ENCODE peak calls at places on chromosomes 6 and 20, in eight cellular contexts. G, O, M, E, I, J, X and Y are unnamed samples.

GRCh38 chr20:8798505-8798904 is 270.4 kb upstream of the PLCB4 start:
- DNase-seq in G (no peak), X (no peak), I (no peak), O (peak), E (no peak), M (no peak), J (no peak), Y (no peak)

GRCh38 chr6:159461266-159461665 is 231.8 kb downstream of the SOD2 start:
- DNase-seq in M (no peak), X (no peak), G (no peak), J (no peak), O (no peak), E (no peak), I (no peak), Y (no peak)

GRCh38 chr20:61822396-61822795 is 243.3 kb downstream of the TAF4 start:
- DNase-seq in I (no peak), J (no peak), O (no peak), X (no peak), G (no peak), E (no peak), M (no peak), Y (no peak)

GRCh38 chr6:28922841-28923317 is 906 bp downstream of the TRIM27 start:
- DNase-seq in G (peak), M (peak), X (peak), J (peak), E (no peak), I (no peak), O (peak), Y (no peak)

GRCh38 chr20:23702021-23702420 is 13.2 kb upstream of the CST4 start:
- DNase-seq in I (no peak), G (no peak), J (no peak), O (peak), X (no peak), M (no peak), E (no peak), Y (no peak)

GRCh38 chr6:160950507-160950906 is 41.1 kb upstream of the MAP3K4 start:
- DNase-seq in M (peak), G (no peak), J (no peak), E (no peak), O (peak), X (no peak), I (no peak), Y (no peak)

GRCh38 chr20:20005381-20005780 is 11.8 kb upstream of the NAA20 start:
- DNase-seq in X (no peak), J (no peak), O (no peak), I (no peak), M (no peak), E (no peak), G (no peak), Y (no peak)

GRCh38 chr20:31595654-31596411 is 9.3 kb upstream of the ID1 start:
- DNase-seq in X (peak), O (peak), I (peak), E (peak), J (peak), M (no peak), G (peak), Y (peak)

GRCh38 chr6:111727041-111727440 is 121.4 kb upstream of the TRAF3IP2 start:
- DNase-seq in M (no peak), I (no peak), J (no peak), X (no peak), O (no peak), E (no peak), G (no peak), Y (no peak)

GRCh38 chr6:36280467-36280866 is 10.6 kb downstream of the PNPLA1 start:
- DNase-seq in J (no peak), M (no peak), G (no peak), X (no peak), O (no peak), I (no peak), E (no peak), Y (no peak)

GRCh38 chr6:389622-390021 is 1.9 kb upstream of the IRF4 start:
- DNase-seq in J (no peak), O (no peak), E (no peak), M (no peak), G (no peak), I (no peak), X (no peak), Y (no peak)

GRCh38 chr20:675453-676314 is at the start of gene SCRT2:
- DNase-seq in G (peak), E (no peak), I (peak), O (peak), X (peak), J (peak), M (peak), Y (peak)

GRCh38 chr6:74899416-74899815 is 306.4 kb downstream of the COL12A1 start:
- DNase-seq in O (peak), E (no peak), J (no peak), G (no peak), I (no peak), M (peak), X (no peak), Y (no peak)

GRCh38 chr6:41505084-41506049 is 40.8 kb upstream of the FOXP4 start:
- DNase-seq in E (no peak), O (peak), J (peak), G (peak), I (peak), M (peak), X (peak), Y (peak)

GRCh38 chr6:144912474-144912873 is 627.3 kb downstream of the UTRN start:
- DNase-seq in E (no peak), M (peak), I (no peak), X (no peak), O (peak), G (no peak), J (no peak), Y (no peak)

GRCh38 chr6:26607434-26608230 is 10.9 kb downstream of the ABT1 start:
- DNase-seq in J (peak), G (no peak), O (peak), M (peak), I (no peak), E (no peak), X (peak), Y (no peak)

GRCh38 chr6:11317885-11318771 is 85.7 kb upstream of the NEDD9 start:
- DNase-seq in M (peak), G (no peak), I (no peak), J (peak), O (peak), X (no peak), E (peak), Y (peak)

GRCh38 chr20:45098096-45098773 is 2.7 kb downstream of the KCNS1 start:
- DNase-seq in I (no peak), X (peak), E (no peak), J (no peak), O (peak), M (peak), G (no peak), Y (no peak)

GRCh38 chr6:128511518-128511917 is 8.9 kb downstream of the PTPRK start:
- DNase-seq in J (no peak), E (no peak), X (no peak), M (no peak), I (no peak), O (no peak), G (no peak), Y (no peak)

GRCh38 chr6:52499681-52500239 is 77.1 kb downstream of the TRAM2 start:
- DNase-seq in I (no peak), M (no peak), J (no peak), E (no peak), O (no peak), X (peak), G (peak), Y (no peak)

GRCh38 chr20:25243416-25243979 is 4.4 kb upstream of the PYGB start:
- DNase-seq in M (no peak), I (no peak), J (no peak), O (no peak), E (no peak), G (no peak), X (no peak), Y (no peak)

GRCh38 chr6:47581591-47581990 is 104.0 kb downstream of the CD2AP start:
- DNase-seq in G (no peak), E (no peak), X (no peak), O (no peak), I (no peak), J (no peak), M (no peak), Y (no peak)

GRCh38 chr20:46539113-46539512 is 11.3 kb downstream of the OCSTAMP start:
- DNase-seq in E (no peak), M (no peak), X (no peak), I (no peak), G (no peak), O (no peak), J (no peak), Y (no peak)

GRCh38 chr6:80197474-80197873 is 91.0 kb downstream of the BCKDHB start:
- DNase-seq in J (peak), G (no peak), I (no peak), M (no peak), O (peak), X (no peak), E (no peak), Y (no peak)

GRCh38 chr6:27873101-27874030 is 38.8 kb downstream of the OR2B2 start:
- DNase-seq in E (peak), X (peak), I (peak), J (no peak), M (no peak), O (peak), G (no peak), Y (peak)

GRCh38 chr6:19303381-19303780 is 533.8 kb upstream of the ID4 start:
- DNase-seq in X (no peak), M (no peak), O (no peak), J (no peak), G (peak), I (no peak), E (no peak), Y (no peak)

GRCh38 chr6:3732345-3733141 is 19.0 kb downstream of the PXDC1 start:
- DNase-seq in O (peak), I (peak), J (peak), X (peak), E (no peak), M (peak), G (peak), Y (peak)

GRCh38 chr6:54874349-54875048 is 27.9 kb downstream of the FAM83B start:
- DNase-seq in E (no peak), O (no peak), X (no peak), J (no peak), M (no peak), G (no peak), I (no peak), Y (no peak)

GRCh38 chr6:90695316-90695715 is 108.4 kb upstream of the MAP3K7 start:
- DNase-seq in J (no peak), G (no peak), I (no peak), X (no peak), O (no peak), E (no peak), M (no peak), Y (no peak)

GRCh38 chr6:10140824-10141223 is 274.1 kb downstream of the TFAP2A start:
- DNase-seq in E (no peak), X (no peak), O (peak), M (peak), G (no peak), J (no peak), I (no peak), Y (no peak)

GRCh38 chr6:109373762-109374161 is 8.5 kb downstream of the CD164 start:
- DNase-seq in X (no peak), M (no peak), J (no peak), I (no peak), E (no peak), G (no peak), O (no peak), Y (no peak)

GRCh38 chr6:7728855-7729590 is 3.1 kb downstream of the BMP6 start:
- DNase-seq in I (no peak), O (peak), E (no peak), G (no peak), J (no peak), M (no peak), X (no peak), Y (no peak)

GRCh38 chr20:53829706-53830521 is 236.3 kb upstream of the ZNF217 start:
- DNase-seq in X (no peak), G (no peak), I (no peak), J (no peak), E (no peak), O (peak), M (peak), Y (peak)

GRCh38 chr6:21163838-21164180 is 429.7 kb upstream of the SOX4 start:
- DNase-seq in E (no peak), J (no peak), O (no peak), M (no peak), G (no peak), X (no peak), I (no peak), Y (no peak)

GRCh38 chr6:1286972-1287600 is 24.8 kb upstream of the FOXQ1 start:
- DNase-seq in X (no peak), G (no peak), I (peak), E (peak), J (peak), O (peak), M (peak), Y (no peak)

GRCh38 chr6:35754452-35755321 is 17.9 kb downstream of the ARMC12 start:
- DNase-seq in O (no peak), E (no peak), X (no peak), J (no peak), I (no peak), G (no peak), M (no peak), Y (no peak)

GRCh38 chr6:113626470-113626869 is 230.7 kb upstream of the MARCKS start:
- DNase-seq in M (no peak), I (no peak), J (no peak), G (no peak), X (no peak), O (no peak), E (no peak), Y (no peak)

GRCh38 chr20:58973866-58974265 is 7.2 kb upstream of the NELFCD start:
- DNase-seq in O (no peak), M (no peak), E (no peak), J (no peak), G (no peak), I (no peak), X (no peak), Y (no peak)

GRCh38 chr6:13427346-13427745 is 60.1 kb downstream of the GFOD1 start:
- DNase-seq in J (no peak), X (no peak), G (no peak), M (no peak), E (no peak), I (no peak), O (no peak), Y (no peak)

GRCh38 chr20:43960231-43960630 is 45.6 kb downstream of the TOX2 start:
- DNase-seq in X (no peak), O (no peak), I (no peak), G (peak), J (no peak), E (peak), M (no peak), Y (no peak)

GRCh38 chr20:43959079-43959919 is 44.6 kb downstream of the TOX2 start:
- DNase-seq in I (no peak), M (no peak), E (peak), O (peak), G (peak), X (peak), J (no peak), Y (no peak)

GRCh38 chr20:43961116-43961515 is 46.5 kb downstream of the TOX2 start:
- DNase-seq in M (no peak), I (peak), J (no peak), O (no peak), G (peak), E (peak), X (no peak), Y (no peak)

GRCh38 chr20:43958626-43959025 is 44.0 kb downstream of the TOX2 start:
- DNase-seq in E (peak), I (no peak), X (no peak), J (no peak), O (no peak), M (no peak), G (peak), Y (no peak)

GRCh38 chr20:43959920-43960227 is 45.2 kb downstream of the TOX2 start:
- DNase-seq in M (no peak), E (no peak), O (no peak), X (no peak), I (no peak), G (no peak), J (no peak), Y (no peak)
- H3K4me3 ChIP-seq in M (no peak), E (no peak), O (no peak), X (no peak), I (no peak), G (no peak), J (no peak), Y (no peak)

GRCh38 chr6:129748901-129749748 is 39.1 kb upstream of the ARHGAP18 start:
- DNase-seq in J (no peak), E (no peak), X (no peak), O (peak), M (no peak), G (no peak), I (no peak), Y (no peak)
- TF ChIP-seq CTCF in J (no peak), E (no peak), X (no peak), O (no peak), M (no peak), G (no peak), I (no peak), Y (no peak)

DNA sequence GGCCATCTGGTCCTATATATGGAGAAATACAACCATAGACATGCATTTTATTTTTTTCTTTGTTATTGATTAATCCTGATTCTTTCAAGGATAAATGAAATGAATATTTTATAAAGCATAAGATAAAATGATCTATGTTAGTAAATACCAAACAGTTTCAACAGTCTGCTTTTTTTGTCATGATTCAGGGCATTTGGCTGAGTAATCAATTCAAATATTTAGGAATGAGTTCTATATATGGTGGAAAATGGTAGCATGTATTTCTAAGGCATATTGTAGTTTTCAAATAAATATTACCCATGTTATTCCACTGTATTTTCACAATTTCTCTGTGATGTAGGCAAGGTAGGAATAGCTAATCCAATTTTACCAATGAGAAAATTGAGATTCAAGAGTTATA is 287.5 kb upstream of the FKBP1C start:
- DNase-seq in X (no peak), J (no peak), M (no peak), E (no peak), G (no peak), I (no peak), O (no peak), Y (no peak)
- H3K4me3 ChIP-seq in X (no peak), J (no peak), M (no peak), E (no peak), G (no peak), I (no peak), O (no peak), Y (no peak)

GRCh38 chr6:84774174-84775158 is 10.1 kb upstream of the TBX18 start:
- DNase-seq in O (peak), G (peak), I (peak), M (peak), E (peak), X (peak), J (no peak), Y (no peak)
- TF ChIP-seq CTCF in O (peak), G (peak), I (peak), M (peak), E (peak), X (peak), J (no peak), Y (no peak)